ENCODE peak calls at places on chromosomes 3 and 15, in four cellular contexts. R, N, C and U are unnamed samples.

GRCh38 chr3:177154733-177155132 is 42.5 kb downstream of the TBL1XR1 start:
- DNase-seq in R (no peak), N (no peak), C (no peak), U (no peak)

GRCh38 chr3:29759021-29759359 is 478.1 kb downstream of the RBMS3 start:
- DNase-seq in R (no peak), N (no peak), C (no peak), U (peak; percentile 80)

GRCh38 chr3:73600293-73600938 is 24.3 kb downstream of the PDZRN3 start:
- DNase-seq in R (no peak), N (no peak), C (peak; percentile 68), U (peak; percentile 42)

GRCh38 chr3:108293858-108294257 is 2.5 kb upstream of the HHLA2 start:
- DNase-seq in R (no peak), N (no peak), C (no peak), U (no peak)

GRCh38 chr3:182117131-182117530 is 405.4 kb downstream of the SOX2 start:
- DNase-seq in R (no peak), N (no peak), C (no peak), U (no peak)

GRCh38 chr3:129934234-129935123 is 40.0 kb upstream of the TRH start:
- DNase-seq in R (peak; percentile 44), N (peak; percentile 57), C (peak; percentile 32), U (peak; percentile 16)

GRCh38 chr3:31197941-31198340 is 303.5 kb upstream of the GADL1 start:
- DNase-seq in R (no peak), N (no peak), C (no peak), U (no peak)

GRCh38 chr3:126340943-126341754 is 16.1 kb downstream of the KLF15 start:
- DNase-seq in R (no peak), N (no peak), C (no peak), U (no peak)

GRCh38 chr3:134453631-134454030 is 32.2 kb downstream of the ANAPC13 start:
- DNase-seq in R (peak; percentile 77), N (no peak), C (no peak), U (no peak)

GRCh38 chr15:26983822-26984221 is 12.8 kb downstream of the GABRG3 start:
- DNase-seq in R (peak; percentile 41), N (no peak), C (no peak), U (no peak)

GRCh38 chr15:87597346-87598052 is 659.0 kb downstream of the NTRK3 start:
- DNase-seq in R (no peak), N (no peak), C (peak; percentile 32), U (no peak)

GRCh38 chr15:40238927-40239591 is at the start of gene PAK6:
- DNase-seq in R (peak; percentile 88), N (peak; percentile 31), C (peak; percentile 53), U (peak; percentile 53)

GRCh38 chr3:53817211-53817610 is 29.0 kb downstream of the CHDH start:
- DNase-seq in R (no peak), N (no peak), C (no peak), U (no peak)

GRCh38 chr15:65110676-65111292 is 4.2 kb downstream of the UBAP1L start:
- DNase-seq in R (no peak), N (no peak), C (peak; percentile 82), U (peak; percentile 92)

GRCh38 chr3:126991366-126992200 is 8.7 kb downstream of the PLXNA1 start:
- DNase-seq in R (no peak), N (no peak), C (no peak), U (no peak)

GRCh38 chr15:68500363-68501317 is 68.7 kb upstream of the ITGA11 start:
- DNase-seq in R (peak; percentile 18), N (no peak), C (no peak), U (no peak)

GRCh38 chr15:67820992-67821783 is 4.1 kb upstream of the SKOR1 start:
- DNase-seq in R (peak; percentile 75), N (no peak), C (peak; percentile 59), U (peak; percentile 51)

GRCh38 chr3:116930786-116931185 is 221.2 kb downstream of the TUSC7 start:
- DNase-seq in R (no peak), N (no peak), C (peak; percentile 70), U (peak; percentile 28)

GRCh38 chr3:89380006-89380405 is 272.6 kb downstream of the EPHA3 start:
- DNase-seq in R (no peak), N (no peak), C (peak; percentile 64), U (peak; percentile 54)

GRCh38 chr3:27910456-27910855 is 188.3 kb upstream of the EOMES start:
- DNase-seq in R (no peak), N (no peak), C (no peak), U (no peak)

GRCh38 chr15:80386151-80386550 is 18.0 kb upstream of the ARNT2 start:
- DNase-seq in R (no peak), N (no peak), C (no peak), U (no peak)

GRCh38 chr3:152909180-152909883 is 74.4 kb downstream of the P2RY1 start:
- DNase-seq in R (no peak), N (no peak), C (peak; percentile 23), U (peak; percentile 0)

GRCh38 chr15:84831028-84831427 is 13.9 kb downstream of the ALPK3 start:
- DNase-seq in R (no peak), N (no peak), C (no peak), U (no peak)

GRCh38 chr3:172104471-172105072 is 65.2 kb downstream of the FNDC3B start:
- DNase-seq in R (peak; percentile 73), N (peak; percentile 66), C (no peak), U (no peak)

GRCh38 chr15:40430271-40430805 is 10.4 kb upstream of the BAHD1 start:
- DNase-seq in R (peak; percentile 59), N (no peak), C (no peak), U (peak; percentile 11)

GRCh38 chr3:128273116-128273840 is 120.0 kb downstream of the EEFSEC start:
- DNase-seq in R (peak; percentile 32), N (no peak), C (no peak), U (no peak)

GRCh38 chr3:42031808-42032475 is 59.2 kb upstream of the TRAK1 start:
- DNase-seq in R (no peak), N (no peak), C (peak; percentile 62), U (peak; percentile 63)
- H2BK120ac ChIP-seq in R (no peak overlapping the region), N (no peak overlapping the region), C (peak overlapping the region; percentile 19), U (peak overlapping the region; percentile 54)

DNA sequence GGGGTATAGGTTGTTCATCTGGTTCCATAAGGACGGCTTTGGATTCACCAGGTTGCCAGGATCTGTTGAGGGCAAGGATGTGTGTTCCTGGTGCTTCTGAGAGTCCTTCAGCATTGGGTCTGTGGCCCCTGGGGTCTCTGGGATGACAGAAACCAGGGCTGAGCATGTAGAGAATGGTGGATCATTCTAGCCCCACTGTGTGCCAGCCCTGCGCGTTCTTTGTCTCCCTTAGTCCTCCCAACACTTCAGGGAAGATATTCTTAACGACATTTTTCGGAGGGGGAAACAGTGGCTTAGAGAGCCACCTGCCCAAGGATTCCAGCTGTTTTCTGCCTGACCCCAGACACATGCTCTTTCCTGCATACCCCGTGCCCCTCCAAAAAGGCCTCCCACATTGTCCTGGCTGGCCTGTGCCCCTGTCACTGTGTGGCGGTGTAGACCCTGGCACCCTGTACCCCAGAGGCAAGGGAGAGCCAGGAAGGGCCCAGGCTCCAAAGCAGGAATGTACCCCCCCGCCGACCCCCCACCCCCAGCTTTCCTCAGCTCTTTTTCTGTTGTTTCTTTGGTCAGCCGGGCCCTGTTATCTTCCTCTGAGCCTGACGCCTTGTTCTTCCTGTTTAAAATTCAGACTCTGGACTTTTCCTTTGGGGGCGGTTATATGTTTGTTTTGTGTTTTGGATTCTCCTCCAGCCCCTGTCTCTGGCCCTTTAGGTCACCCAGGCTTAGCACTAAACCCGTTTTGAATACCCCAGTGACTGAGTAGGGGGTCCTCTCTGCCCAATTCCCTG is 57.8 kb upstream of the SMAD6 start:
- DNase-seq in R (no peak), N (no peak), C (no peak), U (no peak)
- H2BK120ac ChIP-seq in R (no peak overlapping the region), N (no peak overlapping the region), C (peak overlapping the region; percentile 92), U (peak overlapping the region; percentile 86)

DNA sequence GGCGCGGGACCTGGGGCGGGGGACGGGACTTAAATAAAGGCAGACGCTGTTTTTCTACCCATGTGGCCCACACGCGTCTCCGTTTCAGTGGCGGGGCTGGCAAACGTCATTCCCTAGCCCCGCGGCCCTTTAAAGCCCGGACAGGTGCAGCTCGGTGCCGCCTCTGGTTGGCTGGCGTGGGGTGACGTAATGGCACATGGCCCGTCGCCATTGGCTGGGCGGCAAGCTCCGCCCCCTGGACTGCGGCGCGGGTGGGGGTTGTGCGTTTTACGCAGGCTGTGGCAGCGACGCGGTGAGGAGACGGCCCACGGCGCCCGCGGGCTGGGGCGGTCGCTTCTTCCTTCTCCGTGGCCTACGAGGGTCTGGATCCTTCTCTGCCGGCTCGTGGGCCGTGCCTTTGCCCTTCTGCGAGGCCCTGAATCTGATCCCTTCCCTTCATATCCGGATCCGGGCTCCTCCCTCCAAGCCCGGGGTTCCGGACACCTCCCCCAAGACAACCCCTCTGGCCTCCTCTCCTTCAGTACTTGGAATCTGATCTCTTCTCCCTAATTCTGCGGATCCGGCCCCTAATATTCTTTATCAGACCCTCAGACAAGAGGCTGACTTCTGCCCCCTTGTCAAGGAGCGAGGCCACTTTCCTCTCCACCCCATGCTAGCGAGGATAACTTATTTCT is at the start of gene CRELD1:
- DNase-seq in R (peak; percentile 95), N (peak; percentile 87), C (peak; percentile 91), U (peak; percentile 86)
- H2BK120ac ChIP-seq in R (no peak within 1 kb of the TSS), N (peak within 1 kb of the TSS; percentile 3), C (no peak within 1 kb of the TSS), U (no peak within 1 kb of the TSS)

GRCh38 chr3:8987673-8988655 is 24.7 kb upstream of the RAD18 start:
- DNase-seq in R (peak; percentile 89), N (peak; percentile 65), C (peak; percentile 61), U (peak; percentile 40)
- H2BK120ac ChIP-seq in R (no peak overlapping the region), N (no peak overlapping the region), C (no peak overlapping the region), U (no peak overlapping the region)